ENCODE peak calls at places on chromosomes 16 and 17, in ten cellular contexts. A, R, L, M, V, Q, P, J, Y and X are unnamed samples.

GRCh38 chr17:354651-355556 is 2.3 kb upstream of the RPH3AL start:
- DNase-seq in A (no peak), R (no peak), L (no peak), M (no peak), V (no peak), Q (no peak), P (no peak), J (no peak), Y (no peak), X (no peak)

GRCh38 chr16:88376053-88376834 is 6.5 kb upstream of the ZNF469 start:
- DNase-seq in A (no peak), R (no peak), L (no peak), M (no peak), V (peak), Q (no peak), P (no peak), J (no peak), Y (no peak), X (no peak)

GRCh38 chr17:48678141-48678971 is 44.0 kb downstream of the PRAC1 start:
- DNase-seq in A (peak), R (peak), L (peak), M (peak), V (peak), Q (peak), P (peak), J (peak), Y (peak), X (peak)

GRCh38 chr16:72937360-72937759 is 110.6 kb downstream of the ZFHX3 start:
- DNase-seq in A (no peak), R (no peak), L (no peak), M (no peak), V (no peak), Q (no peak), P (no peak), J (no peak), Y (no peak), X (no peak)

GRCh38 chr17:44197980-44198720 is 1.5 kb downstream of the ATXN7L3 start:
- DNase-seq in A (peak), R (no peak), L (peak), M (no peak), V (no peak), Q (peak), P (peak), J (peak), Y (peak), X (peak)

GRCh38 chr16:50718061-50718760 is 23.7 kb upstream of the CYLD start:
- DNase-seq in A (no peak), R (no peak), L (peak), M (no peak), V (no peak), Q (no peak), P (no peak), J (no peak), Y (peak), X (peak)

GRCh38 chr17:66126231-66126630 is 65.7 kb downstream of the CEP112 start:
- DNase-seq in A (no peak), R (no peak), L (peak), M (no peak), V (no peak), Q (no peak), P (no peak), J (no peak), Y (peak), X (peak)

GRCh38 chr17:77489239-77489897 is 348.6 kb downstream of the SEC14L1 start:
- DNase-seq in A (no peak), R (no peak), L (no peak), M (no peak), V (peak), Q (no peak), P (no peak), J (no peak), Y (no peak), X (no peak)

GRCh38 chr17:74085434-74085833 is 118.0 kb upstream of the RPL38 start:
- DNase-seq in A (peak), R (no peak), L (no peak), M (no peak), V (no peak), Q (no peak), P (no peak), J (no peak), Y (no peak), X (no peak)

GRCh38 chr16:50261160-50261706 is 5.1 kb upstream of the ADCY7 start:
- DNase-seq in A (no peak), R (no peak), L (no peak), M (no peak), V (no peak), Q (no peak), P (no peak), J (no peak), Y (no peak), X (no peak)

GRCh38 chr17:40320771-40321501 is 12.0 kb downstream of the RARA start:
- DNase-seq in A (no peak), R (no peak), L (peak), M (no peak), V (no peak), Q (peak), P (no peak), J (no peak), Y (peak), X (peak)

GRCh38 chr16:89139907-89140361 is 31.6 kb upstream of the CDH15 start:
- DNase-seq in A (no peak), R (no peak), L (no peak), M (no peak), V (peak), Q (no peak), P (no peak), J (no peak), Y (no peak), X (no peak)

GRCh38 chr16:14251419-14251818 is 180.3 kb downstream of the MRTFB start:
- DNase-seq in A (no peak), R (no peak), L (no peak), M (no peak), V (no peak), Q (no peak), P (no peak), J (no peak), Y (no peak), X (no peak)

GRCh38 chr16:14248791-14249190 is 177.7 kb downstream of the MRTFB start:
- DNase-seq in A (no peak), R (no peak), L (no peak), M (no peak), V (no peak), Q (no peak), P (no peak), J (no peak), Y (no peak), X (no peak)

GRCh38 chr16:14249291-14250032 is 178.3 kb downstream of the MRTFB start:
- DNase-seq in A (peak), R (no peak), L (peak), M (peak), V (no peak), Q (no peak), P (peak), J (peak), Y (peak), X (peak)

GRCh38 chr16:14252860-14253259 is 181.7 kb downstream of the MRTFB start:
- DNase-seq in A (no peak), R (no peak), L (no peak), M (no peak), V (no peak), Q (no peak), P (no peak), J (no peak), Y (no peak), X (no peak)
- TF ChIP-seq CTCF in A (no peak), R (no peak), L (no peak), M (no peak), V (no peak), Q (no peak), P (no peak), J (no peak), Y (no peak), X (no peak)

GRCh38 chr16:23134274-23134673 is 15.0 kb downstream of the USP31 start:
- DNase-seq in A (no peak), R (no peak), L (peak), M (no peak), V (no peak), Q (peak), P (peak), J (no peak), Y (peak), X (no peak)

GRCh38 chr16:23131036-23131435 is 18.2 kb downstream of the USP31 start:
- DNase-seq in A (no peak), R (no peak), L (no peak), M (no peak), V (no peak), Q (no peak), P (no peak), J (no peak), Y (no peak), X (no peak)

GRCh38 chr16:23131841-23132576 is 17.2 kb downstream of the USP31 start:
- DNase-seq in A (no peak), R (no peak), L (peak), M (no peak), V (no peak), Q (no peak), P (no peak), J (no peak), Y (peak), X (no peak)

GRCh38 chr16:23131436-23131835 is 17.8 kb downstream of the USP31 start:
- DNase-seq in A (no peak), R (no peak), L (no peak), M (no peak), V (no peak), Q (no peak), P (no peak), J (no peak), Y (no peak), X (no peak)

DNA sequence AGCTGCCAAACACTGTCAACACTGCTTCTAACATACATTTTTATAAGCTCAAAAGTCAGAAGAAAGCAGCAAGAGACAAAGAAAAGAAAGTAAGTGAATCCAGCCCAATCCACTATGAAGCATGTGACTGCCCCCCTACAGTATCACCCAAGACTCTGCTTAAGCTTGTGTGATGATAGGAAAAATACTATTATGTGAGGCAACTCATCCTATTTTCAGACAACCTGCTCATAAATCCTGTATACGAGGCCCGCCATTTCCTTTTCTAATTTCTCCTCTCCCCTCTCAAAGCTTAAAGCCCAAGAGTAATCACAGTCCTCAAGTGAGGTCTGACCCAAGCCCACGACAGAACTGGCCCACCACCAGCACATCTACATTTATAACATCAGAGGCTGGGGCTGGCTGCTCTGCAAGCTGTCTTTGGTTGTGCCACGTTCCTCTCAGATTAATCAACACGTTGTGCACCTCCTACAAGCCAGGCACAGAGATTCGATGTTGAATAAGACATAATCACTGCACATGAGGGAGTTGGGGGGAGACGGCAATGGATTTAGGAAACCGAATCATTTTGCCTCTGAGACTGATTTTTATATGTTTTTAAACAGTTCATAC is 16.2 kb downstream of the USP31 start:
- DNase-seq in A (no peak), R (no peak), L (peak), M (no peak), V (no peak), Q (no peak), P (no peak), J (no peak), Y (no peak), X (peak)
- H3K4me3 ChIP-seq in A (no peak), R (no peak), L (peak), M (peak), V (no peak), Q (no peak), P (no peak), J (no peak), Y (peak), X (peak)

DNA sequence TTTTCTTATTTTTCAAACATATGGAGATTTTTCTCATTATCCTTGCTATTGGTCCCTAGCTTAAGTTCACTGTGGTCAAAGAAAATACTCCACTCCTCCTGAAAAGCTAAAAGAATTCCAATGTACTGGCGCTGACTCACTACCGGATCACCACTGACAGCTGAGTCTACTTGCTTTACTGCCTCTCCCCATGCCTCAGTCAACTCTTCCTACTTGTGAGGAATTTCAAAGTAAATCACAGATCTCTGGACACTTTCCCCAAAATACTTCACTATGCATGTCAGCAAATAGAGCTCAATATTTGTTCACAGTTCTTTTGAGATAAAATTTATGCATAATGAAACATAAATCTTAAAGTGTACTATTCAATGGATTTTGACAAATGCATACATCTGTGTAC is 8.4 kb downstream of the B9D1 start:
- DNase-seq in A (no peak), R (no peak), L (peak), M (no peak), V (no peak), Q (no peak), P (no peak), J (no peak), Y (peak), X (peak)
- TF ChIP-seq CTCF in A (no peak), R (no peak), L (no peak), M (no peak), V (no peak), Q (no peak), P (no peak), J (no peak), Y (no peak), X (no peak)

DNA sequence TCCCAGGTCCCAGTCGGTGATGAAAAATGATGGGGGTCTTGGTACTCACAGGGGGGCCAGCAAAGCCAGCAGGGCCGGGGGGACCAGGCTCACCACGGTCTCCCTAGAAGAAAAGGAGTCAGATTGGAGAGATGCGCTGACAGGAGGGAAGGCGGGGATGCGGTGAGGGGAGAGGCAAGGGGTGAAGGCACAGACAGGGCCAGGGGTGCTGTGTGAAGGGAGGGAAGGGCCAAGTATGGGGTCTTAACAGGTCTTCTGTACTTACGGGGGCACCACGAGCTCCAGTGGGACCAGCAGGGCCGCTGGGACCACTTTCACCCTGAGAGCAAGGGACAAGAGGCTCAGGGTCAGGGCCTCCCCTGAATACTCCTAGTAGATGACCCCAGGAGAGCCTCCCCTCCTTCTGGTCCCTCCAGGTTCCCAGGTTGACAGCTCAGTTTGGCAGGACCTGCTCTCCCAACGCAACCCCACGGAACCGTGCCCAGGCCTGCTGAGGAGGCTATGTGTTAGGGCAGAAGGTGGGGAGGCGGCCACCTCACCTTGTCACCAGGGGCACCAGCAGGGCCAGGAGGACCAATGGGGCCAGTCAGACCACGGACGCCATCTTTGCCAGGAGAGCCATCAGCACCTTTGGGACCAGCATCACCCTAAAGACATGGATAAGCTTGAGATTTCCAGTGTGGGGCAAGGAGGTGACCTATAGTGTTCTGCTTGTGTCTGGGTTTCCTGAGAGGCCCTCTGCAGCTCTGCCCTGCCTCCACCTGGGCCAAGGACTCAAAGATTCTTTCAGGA is 11.0 kb downstream of the COL1A1 start:
- DNase-seq in A (no peak), R (no peak), L (no peak), M (no peak), V (peak), Q (no peak), P (no peak), J (no peak), Y (no peak), X (peak)
- H3K4me3 ChIP-seq in A (no peak), R (no peak), L (no peak), M (no peak), V (no peak), Q (no peak), P (no peak), J (no peak), Y (no peak), X (peak)

DNA sequence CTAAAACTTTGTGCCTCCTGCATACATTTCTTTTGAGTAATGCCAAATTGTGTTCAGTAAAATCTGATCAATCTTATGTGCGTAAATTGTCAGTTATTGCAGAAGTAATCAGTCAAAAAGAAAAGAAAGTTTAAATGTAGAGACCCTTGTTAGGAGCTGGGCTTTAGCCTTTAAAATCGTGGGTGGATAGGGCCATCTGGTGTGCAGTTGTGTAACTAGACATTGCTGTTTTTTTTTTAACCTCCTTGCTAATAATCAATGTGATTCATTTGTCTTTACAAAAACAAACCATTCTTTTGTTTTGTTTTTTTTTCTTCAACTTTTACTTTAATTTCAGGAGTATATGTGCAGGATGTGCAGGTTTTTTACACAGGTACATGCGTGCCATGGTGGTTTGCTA is 5.3 kb upstream of the WWOX start:
- DNase-seq in A (peak), R (no peak), L (no peak), M (no peak), V (no peak), Q (no peak), P (no peak), J (no peak), Y (no peak), X (no peak)
- TF ChIP-seq CTCF in A (no peak), R (no peak), L (no peak), M (no peak), V (no peak), Q (no peak), P (no peak), J (peak), Y (no peak), X (no peak)

GRCh38 chr17:7476474-7476873 is 3.0 kb downstream of the ZBTB4 start:
- DNase-seq in A (no peak), R (no peak), L (peak), M (no peak), V (no peak), Q (no peak), P (no peak), J (no peak), Y (peak), X (peak)
- H3K4me3 ChIP-seq in A (no peak), R (no peak), L (no peak), M (no peak), V (no peak), Q (no peak), P (no peak), J (no peak), Y (no peak), X (peak)

GRCh38 chr17:29618272-29619065 is 4.2 kb downstream of the CORO6 start:
- DNase-seq in A (no peak), R (no peak), L (no peak), M (no peak), V (no peak), Q (no peak), P (no peak), J (no peak), Y (no peak), X (no peak)

GRCh38 chr17:29620779-29621500 is 1.8 kb downstream of the CORO6 start:
- DNase-seq in A (no peak), R (no peak), L (no peak), M (no peak), V (no peak), Q (no peak), P (no peak), J (no peak), Y (no peak), X (no peak)

GRCh38 chr17:29617481-29618271 is 5.0 kb downstream of the CORO6 start:
- DNase-seq in A (peak), R (peak), L (peak), M (peak), V (peak), Q (peak), P (peak), J (peak), Y (peak), X (peak)

GRCh38 chr17:29620271-29620670 is 2.4 kb downstream of the CORO6 start:
- DNase-seq in A (no peak), R (no peak), L (no peak), M (no peak), V (no peak), Q (no peak), P (no peak), J (no peak), Y (no peak), X (peak)

GRCh38 chr17:29619251-29619650 is 3.5 kb downstream of the CORO6 start:
- DNase-seq in A (peak), R (no peak), L (peak), M (no peak), V (no peak), Q (no peak), P (no peak), J (peak), Y (peak), X (peak)
- TF ChIP-seq CTCF in A (peak), R (peak), L (peak), M (no peak), V (no peak), Q (no peak), P (no peak), J (peak), Y (peak), X (peak)

DNA sequence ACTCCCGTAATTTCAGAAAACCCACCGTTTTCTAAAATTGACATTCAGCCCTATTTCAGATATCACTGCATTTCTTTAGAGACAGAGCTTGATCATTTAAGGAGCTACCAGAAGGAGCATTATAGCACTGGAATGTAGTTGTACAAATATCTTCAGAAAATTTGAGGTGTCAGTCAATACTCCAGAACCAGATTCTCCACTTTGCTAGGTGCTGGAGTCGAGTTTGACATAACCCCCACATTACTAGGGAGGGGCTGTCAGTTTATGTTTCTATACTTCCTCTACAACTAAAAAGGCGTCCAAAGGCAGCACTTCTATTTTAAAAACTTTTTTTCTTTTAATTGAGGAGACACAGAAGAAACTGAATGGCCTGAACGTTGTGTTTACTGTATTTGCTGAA is 899 bp upstream of the KIAA0513 start:
- DNase-seq in A (no peak), R (no peak), L (no peak), M (no peak), V (no peak), Q (no peak), P (no peak), J (no peak), Y (no peak), X (no peak)
- H3K4me3 ChIP-seq in A (peak), R (peak), L (peak), M (peak), V (peak), Q (peak), P (no peak), J (peak), Y (peak), X (peak)

DNA sequence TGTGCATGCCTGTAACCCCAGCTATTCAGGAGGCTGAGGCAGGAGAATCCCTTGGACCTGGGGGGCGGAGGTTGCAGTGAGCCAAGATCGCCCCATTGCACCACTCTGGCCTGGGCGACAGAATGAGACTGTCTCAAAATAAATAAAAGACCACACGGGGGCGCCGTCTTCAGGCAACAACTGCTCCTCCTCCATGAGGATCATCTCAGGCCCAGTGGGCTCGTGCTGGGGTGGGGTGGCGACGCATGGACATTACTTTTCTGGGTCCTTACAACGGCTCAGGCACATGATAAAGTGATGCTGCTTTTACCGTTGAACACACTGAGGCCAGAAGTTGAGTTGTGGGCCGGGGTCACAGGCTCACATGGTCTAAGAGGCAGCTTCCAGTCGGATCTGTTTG is 56.2 kb downstream of the PRMT7 start:
- DNase-seq in A (peak), R (no peak), L (peak), M (peak), V (no peak), Q (peak), P (peak), J (peak), Y (peak), X (peak)
- TF ChIP-seq CTCF in A (peak), R (peak), L (peak), M (no peak), V (no peak), Q (peak), P (peak), J (peak), Y (peak), X (peak)